ENCODE peak calls at places on chromosomes 4 and X, in nine cellular contexts. One of them, this sample, is unnamed.

GRCh38 chrX:139973290-139973689 is 8.0 kb upstream of the CXorf66 start:
- DNase-seq in NCI-H774: no peak
- DNase-seq in nephron progenitor cell: no peak
- DNase-seq in IMR-90: no peak
- DNase-seq in HEK293T: no peak
- DNase-seq in posterior vena cava: no peak
- DNase-seq in NCI-H2081: no peak
- DNase-seq in H54: no peak
- DNase-seq in spleen: no peak
- DNase-seq in this sample: no peak

GRCh38 chrX:144840616-144841015 is 406.7 kb upstream of the SPANXN1 start:
- DNase-seq in NCI-H774: no peak
- DNase-seq in nephron progenitor cell: no peak
- DNase-seq in IMR-90: no peak
- DNase-seq in HEK293T: no peak
- DNase-seq in posterior vena cava: no peak
- DNase-seq in NCI-H2081: no peak
- DNase-seq in H54: no peak
- DNase-seq in spleen: no peak
- DNase-seq in this sample: no peak

GRCh38 chrX:9829308-9830267 is 43.4 kb downstream of the SHROOM2 start:
- DNase-seq in NCI-H774: no peak
- DNase-seq in nephron progenitor cell: no peak
- DNase-seq in IMR-90: peak; percentile 82
- DNase-seq in HEK293T: no peak
- DNase-seq in posterior vena cava: no peak
- DNase-seq in NCI-H2081: no peak
- DNase-seq in H54: peak; percentile 17
- DNase-seq in spleen: no peak
- DNase-seq in this sample: no peak

GRCh38 chrX:68508799-68509198 is 9.9 kb downstream of the YIPF6 start:
- DNase-seq in NCI-H774: no peak
- DNase-seq in nephron progenitor cell: no peak
- DNase-seq in IMR-90: no peak
- DNase-seq in HEK293T: no peak
- DNase-seq in posterior vena cava: no peak
- DNase-seq in NCI-H2081: no peak
- DNase-seq in H54: no peak
- DNase-seq in spleen: no peak
- DNase-seq in this sample: no peak

GRCh38 chr4:153509724-153510123 is 43.6 kb downstream of the TMEM131L start:
- DNase-seq in NCI-H774: no peak
- DNase-seq in nephron progenitor cell: no peak
- DNase-seq in IMR-90: no peak
- DNase-seq in HEK293T: no peak
- DNase-seq in posterior vena cava: no peak
- DNase-seq in NCI-H2081: peak; percentile 25
- DNase-seq in H54: no peak
- DNase-seq in spleen: no peak
- DNase-seq in this sample: no peak

GRCh38 chr4:38868055-38868965 is 704 bp downstream of the FAM114A1 start:
- DNase-seq in NCI-H774: no peak
- DNase-seq in nephron progenitor cell: peak; percentile 31
- DNase-seq in IMR-90: peak; percentile 60
- DNase-seq in HEK293T: no peak
- DNase-seq in posterior vena cava: peak; percentile 85
- DNase-seq in NCI-H2081: no peak
- DNase-seq in H54: no peak
- DNase-seq in spleen: no peak
- DNase-seq in this sample: no peak

GRCh38 chr4:41285202-41285876 is 28.6 kb downstream of the UCHL1 start:
- DNase-seq in NCI-H774: no peak
- DNase-seq in nephron progenitor cell: no peak
- DNase-seq in IMR-90: no peak
- DNase-seq in HEK293T: no peak
- DNase-seq in posterior vena cava: no peak
- DNase-seq in NCI-H2081: no peak
- DNase-seq in H54: no peak
- DNase-seq in spleen: no peak
- DNase-seq in this sample: no peak

GRCh38 chrX:115719171-115719570 is 158.2 kb downstream of the PLS3 start:
- DNase-seq in NCI-H774: peak; percentile 30
- DNase-seq in nephron progenitor cell: no peak
- DNase-seq in IMR-90: no peak
- DNase-seq in HEK293T: no peak
- DNase-seq in posterior vena cava: no peak
- DNase-seq in NCI-H2081: no peak
- DNase-seq in H54: no peak
- DNase-seq in spleen: no peak
- DNase-seq in this sample: no peak

GRCh38 chr4:73222466-73223257 is 35.9 kb downstream of the ANKRD17 start:
- DNase-seq in NCI-H774: peak; percentile 90
- DNase-seq in nephron progenitor cell: peak; percentile 12
- DNase-seq in IMR-90: peak; percentile 97
- DNase-seq in HEK293T: peak; percentile 73
- DNase-seq in posterior vena cava: no peak
- DNase-seq in NCI-H2081: peak; percentile 91
- DNase-seq in H54: peak; percentile 35
- DNase-seq in spleen: no peak
- DNase-seq in this sample: peak; percentile 97

This sample was measured in pons.